ENCODE peak calls at places on chromosomes 7 and 10, in seven cellular contexts. One of them, this sample, is unnamed.

GRCh38 chr10:22927661-22928403 is at the start of gene ARMC3:
- DNase-seq in AG09319: no peak
- DNase-seq in MM.1S: peak; percentile 56
- DNase-seq in NCI-H1092: peak; percentile 51
- DNase-seq in pancreas: peak; percentile 78
- DNase-seq in stimulated activated CD8-positive, alpha-beta memory T cell treated with anti-CD3 and anti-CD28 coated beads, Interleukin-15, amount 100 ng/mL, for 24 hours: peak; percentile 36
- DNase-seq in cardiac muscle cell: peak; percentile 83
- DNase-seq in this sample: peak; percentile 60

GRCh38 chr10:75375828-75376227 is 25.7 kb downstream of the ZNF503 start:
- DNase-seq in AG09319: no peak
- DNase-seq in MM.1S: no peak
- DNase-seq in NCI-H1092: no peak
- DNase-seq in pancreas: no peak
- DNase-seq in stimulated activated CD8-positive, alpha-beta memory T cell treated with anti-CD3 and anti-CD28 coated beads, Interleukin-15, amount 100 ng/mL, for 24 hours: no peak
- DNase-seq in cardiac muscle cell: no peak
- DNase-seq in this sample: no peak

GRCh38 chr7:7257899-7258692 is 75.8 kb downstream of the C1GALT1 start:
- DNase-seq in AG09319: no peak
- DNase-seq in MM.1S: peak; percentile 57
- DNase-seq in NCI-H1092: no peak
- DNase-seq in pancreas: no peak
- DNase-seq in stimulated activated CD8-positive, alpha-beta memory T cell treated with anti-CD3 and anti-CD28 coated beads, Interleukin-15, amount 100 ng/mL, for 24 hours: no peak
- DNase-seq in cardiac muscle cell: no peak
- DNase-seq in this sample: peak; percentile 66

GRCh38 chr7:148260605-148261004 is 330.0 kb upstream of the C7orf33 start:
- DNase-seq in AG09319: no peak
- DNase-seq in MM.1S: no peak
- DNase-seq in NCI-H1092: no peak
- DNase-seq in pancreas: no peak
- DNase-seq in stimulated activated CD8-positive, alpha-beta memory T cell treated with anti-CD3 and anti-CD28 coated beads, Interleukin-15, amount 100 ng/mL, for 24 hours: no peak
- DNase-seq in cardiac muscle cell: no peak
- DNase-seq in this sample: no peak

GRCh38 chr7:8938036-8938435 is 504.6 kb downstream of the NXPH1 start:
- DNase-seq in AG09319: no peak
- DNase-seq in MM.1S: no peak
- DNase-seq in NCI-H1092: peak; percentile 69
- DNase-seq in pancreas: no peak
- DNase-seq in stimulated activated CD8-positive, alpha-beta memory T cell treated with anti-CD3 and anti-CD28 coated beads, Interleukin-15, amount 100 ng/mL, for 24 hours: no peak
- DNase-seq in cardiac muscle cell: no peak
- DNase-seq in this sample: no peak

GRCh38 chr7:66426332-66426731 is 202.3 kb upstream of the KCTD7 start:
- DNase-seq in AG09319: no peak
- DNase-seq in MM.1S: no peak
- DNase-seq in NCI-H1092: no peak
- DNase-seq in pancreas: no peak
- DNase-seq in stimulated activated CD8-positive, alpha-beta memory T cell treated with anti-CD3 and anti-CD28 coated beads, Interleukin-15, amount 100 ng/mL, for 24 hours: no peak
- DNase-seq in cardiac muscle cell: no peak
- DNase-seq in this sample: no peak

GRCh38 chr10:126549326-126549725 is 121.2 kb downstream of the C10orf90 start:
- DNase-seq in AG09319: no peak
- DNase-seq in MM.1S: no peak
- DNase-seq in NCI-H1092: no peak
- DNase-seq in pancreas: no peak
- DNase-seq in stimulated activated CD8-positive, alpha-beta memory T cell treated with anti-CD3 and anti-CD28 coated beads, Interleukin-15, amount 100 ng/mL, for 24 hours: no peak
- DNase-seq in cardiac muscle cell: no peak
- DNase-seq in this sample: no peak

GRCh38 chr7:20330176-20330796 is 414 bp upstream of the ITGB8 start:
- DNase-seq in AG09319: peak; percentile 71
- DNase-seq in MM.1S: peak; percentile 76
- DNase-seq in NCI-H1092: peak; percentile 73
- DNase-seq in pancreas: peak; percentile 90
- DNase-seq in stimulated activated CD8-positive, alpha-beta memory T cell treated with anti-CD3 and anti-CD28 coated beads, Interleukin-15, amount 100 ng/mL, for 24 hours: peak; percentile 41
- DNase-seq in cardiac muscle cell: peak; percentile 76
- DNase-seq in this sample: peak; percentile 97

GRCh38 chr10:34446046-34446445 is 369.1 kb downstream of the PARD3 start:
- DNase-seq in AG09319: no peak
- DNase-seq in MM.1S: no peak
- DNase-seq in NCI-H1092: no peak
- DNase-seq in pancreas: no peak
- DNase-seq in stimulated activated CD8-positive, alpha-beta memory T cell treated with anti-CD3 and anti-CD28 coated beads, Interleukin-15, amount 100 ng/mL, for 24 hours: no peak
- DNase-seq in cardiac muscle cell: no peak
- DNase-seq in this sample: peak; percentile 61

GRCh38 chr7:100057006-100057405 is 7.4 kb downstream of the ZSCAN21 start:
- DNase-seq in AG09319: no peak
- DNase-seq in MM.1S: no peak
- DNase-seq in NCI-H1092: no peak
- DNase-seq in pancreas: no peak
- DNase-seq in stimulated activated CD8-positive, alpha-beta memory T cell treated with anti-CD3 and anti-CD28 coated beads, Interleukin-15, amount 100 ng/mL, for 24 hours: no peak
- DNase-seq in cardiac muscle cell: no peak
- DNase-seq in this sample: no peak

GRCh38 chr10:80529604-80530003 is 8.1 kb upstream of the SH2D4B start:
- DNase-seq in AG09319: no peak
- DNase-seq in MM.1S: no peak
- DNase-seq in NCI-H1092: no peak
- DNase-seq in pancreas: no peak
- DNase-seq in stimulated activated CD8-positive, alpha-beta memory T cell treated with anti-CD3 and anti-CD28 coated beads, Interleukin-15, amount 100 ng/mL, for 24 hours: no peak
- DNase-seq in cardiac muscle cell: no peak
- DNase-seq in this sample: no peak

GRCh38 chr7:141387521-141388217 is 163.5 kb upstream of the AGK start:
- DNase-seq in AG09319: no peak
- DNase-seq in MM.1S: no peak
- DNase-seq in NCI-H1092: no peak
- DNase-seq in pancreas: no peak
- DNase-seq in stimulated activated CD8-positive, alpha-beta memory T cell treated with anti-CD3 and anti-CD28 coated beads, Interleukin-15, amount 100 ng/mL, for 24 hours: no peak
- DNase-seq in cardiac muscle cell: no peak
- DNase-seq in this sample: no peak

GRCh38 chr10:93032105-93032808 is 28.3 kb upstream of the CYP26C1 start:
- DNase-seq in AG09319: no peak
- DNase-seq in MM.1S: peak; percentile 85
- DNase-seq in NCI-H1092: no peak
- DNase-seq in pancreas: no peak
- DNase-seq in stimulated activated CD8-positive, alpha-beta memory T cell treated with anti-CD3 and anti-CD28 coated beads, Interleukin-15, amount 100 ng/mL, for 24 hours: no peak
- DNase-seq in cardiac muscle cell: no peak
- DNase-seq in this sample: no peak

GRCh38 chr7:143878884-143879283 is 23.1 kb downstream of the TCAF1 start:
- DNase-seq in AG09319: no peak
- DNase-seq in MM.1S: no peak
- DNase-seq in NCI-H1092: no peak
- DNase-seq in pancreas: no peak
- DNase-seq in stimulated activated CD8-positive, alpha-beta memory T cell treated with anti-CD3 and anti-CD28 coated beads, Interleukin-15, amount 100 ng/mL, for 24 hours: no peak
- DNase-seq in cardiac muscle cell: no peak
- DNase-seq in this sample: no peak

GRCh38 chr10:88642991-88643390 is 21.3 kb upstream of the LIPF start:
- DNase-seq in AG09319: no peak
- DNase-seq in MM.1S: no peak
- DNase-seq in NCI-H1092: no peak
- DNase-seq in pancreas: no peak
- DNase-seq in stimulated activated CD8-positive, alpha-beta memory T cell treated with anti-CD3 and anti-CD28 coated beads, Interleukin-15, amount 100 ng/mL, for 24 hours: no peak
- DNase-seq in cardiac muscle cell: no peak
- DNase-seq in this sample: no peak

GRCh38 chr10:17725703-17726102 is 26.3 kb upstream of the TMEM236 start:
- DNase-seq in AG09319: no peak
- DNase-seq in MM.1S: no peak
- DNase-seq in NCI-H1092: no peak
- DNase-seq in pancreas: no peak
- DNase-seq in stimulated activated CD8-positive, alpha-beta memory T cell treated with anti-CD3 and anti-CD28 coated beads, Interleukin-15, amount 100 ng/mL, for 24 hours: no peak
- DNase-seq in cardiac muscle cell: no peak
- DNase-seq in this sample: no peak

GRCh38 chr7:135801045-135801693 is 52.6 kb upstream of the FAM180A start:
- DNase-seq in AG09319: peak; percentile 36
- DNase-seq in MM.1S: peak; percentile 75
- DNase-seq in NCI-H1092: peak; percentile 89
- DNase-seq in pancreas: no peak
- DNase-seq in stimulated activated CD8-positive, alpha-beta memory T cell treated with anti-CD3 and anti-CD28 coated beads, Interleukin-15, amount 100 ng/mL, for 24 hours: no peak
- DNase-seq in cardiac muscle cell: peak; percentile 85
- DNase-seq in this sample: peak; percentile 50

GRCh38 chr7:114109299-114109698 is 190.5 kb upstream of the PPP1R3A start:
- DNase-seq in AG09319: no peak
- DNase-seq in MM.1S: no peak
- DNase-seq in NCI-H1092: no peak
- DNase-seq in pancreas: no peak
- DNase-seq in stimulated activated CD8-positive, alpha-beta memory T cell treated with anti-CD3 and anti-CD28 coated beads, Interleukin-15, amount 100 ng/mL, for 24 hours: no peak
- DNase-seq in cardiac muscle cell: no peak
- DNase-seq in this sample: no peak

GRCh38 chr7:69832356-69832755 is 234.1 kb downstream of the AUTS2 start:
- DNase-seq in AG09319: no peak
- DNase-seq in MM.1S: no peak
- DNase-seq in NCI-H1092: no peak
- DNase-seq in pancreas: no peak
- DNase-seq in stimulated activated CD8-positive, alpha-beta memory T cell treated with anti-CD3 and anti-CD28 coated beads, Interleukin-15, amount 100 ng/mL, for 24 hours: no peak
- DNase-seq in cardiac muscle cell: no peak
- DNase-seq in this sample: no peak

GRCh38 chr7:4792537-4793126 is 17.2 kb downstream of the AP5Z1 start:
- DNase-seq in AG09319: no peak
- DNase-seq in MM.1S: no peak
- DNase-seq in NCI-H1092: no peak
- DNase-seq in pancreas: no peak
- DNase-seq in stimulated activated CD8-positive, alpha-beta memory T cell treated with anti-CD3 and anti-CD28 coated beads, Interleukin-15, amount 100 ng/mL, for 24 hours: no peak
- DNase-seq in cardiac muscle cell: peak; percentile 46
- DNase-seq in this sample: no peak

GRCh38 chr10:93346712-93347111 is 135.4 kb downstream of the MYOF start:
- DNase-seq in AG09319: no peak
- DNase-seq in MM.1S: no peak
- DNase-seq in NCI-H1092: no peak
- DNase-seq in pancreas: no peak
- DNase-seq in stimulated activated CD8-positive, alpha-beta memory T cell treated with anti-CD3 and anti-CD28 coated beads, Interleukin-15, amount 100 ng/mL, for 24 hours: no peak
- DNase-seq in cardiac muscle cell: no peak
- DNase-seq in this sample: no peak

GRCh38 chr7:105277341-105277740 is 111.4 kb downstream of the SRPK2 start:
- DNase-seq in AG09319: no peak
- DNase-seq in MM.1S: no peak
- DNase-seq in NCI-H1092: no peak
- DNase-seq in pancreas: no peak
- DNase-seq in stimulated activated CD8-positive, alpha-beta memory T cell treated with anti-CD3 and anti-CD28 coated beads, Interleukin-15, amount 100 ng/mL, for 24 hours: no peak
- DNase-seq in cardiac muscle cell: no peak
- DNase-seq in this sample: peak; percentile 88

GRCh38 chr7:132456418-132456817 is 119.9 kb downstream of the PLXNA4 start:
- DNase-seq in AG09319: no peak
- DNase-seq in MM.1S: no peak
- DNase-seq in NCI-H1092: no peak
- DNase-seq in pancreas: no peak
- DNase-seq in stimulated activated CD8-positive, alpha-beta memory T cell treated with anti-CD3 and anti-CD28 coated beads, Interleukin-15, amount 100 ng/mL, for 24 hours: no peak
- DNase-seq in cardiac muscle cell: no peak
- DNase-seq in this sample: no peak

GRCh38 chr10:6530211-6530840 is 49.8 kb downstream of the PRKCQ start:
- DNase-seq in AG09319: no peak
- DNase-seq in MM.1S: no peak
- DNase-seq in NCI-H1092: no peak
- DNase-seq in pancreas: no peak
- DNase-seq in stimulated activated CD8-positive, alpha-beta memory T cell treated with anti-CD3 and anti-CD28 coated beads, Interleukin-15, amount 100 ng/mL, for 24 hours: peak; percentile 22
- DNase-seq in cardiac muscle cell: no peak
- DNase-seq in this sample: no peak

GRCh38 chr10:101834341-101834740 is 9.3 kb downstream of the KCNIP2 start:
- DNase-seq in AG09319: no peak
- DNase-seq in MM.1S: no peak
- DNase-seq in NCI-H1092: no peak
- DNase-seq in pancreas: no peak
- DNase-seq in stimulated activated CD8-positive, alpha-beta memory T cell treated with anti-CD3 and anti-CD28 coated beads, Interleukin-15, amount 100 ng/mL, for 24 hours: no peak
- DNase-seq in cardiac muscle cell: no peak
- DNase-seq in this sample: no peak

GRCh38 chr7:75532639-75533038 is 40.5 kb downstream of the SPDYE5 start:
- DNase-seq in AG09319: no peak
- DNase-seq in MM.1S: no peak
- DNase-seq in NCI-H1092: no peak
- DNase-seq in pancreas: no peak
- DNase-seq in stimulated activated CD8-positive, alpha-beta memory T cell treated with anti-CD3 and anti-CD28 coated beads, Interleukin-15, amount 100 ng/mL, for 24 hours: no peak
- DNase-seq in cardiac muscle cell: no peak
- DNase-seq in this sample: no peak

GRCh38 chr7:144941127-144941526 is 105.3 kb upstream of the TPK1 start:
- DNase-seq in AG09319: no peak
- DNase-seq in MM.1S: no peak
- DNase-seq in NCI-H1092: no peak
- DNase-seq in pancreas: no peak
- DNase-seq in stimulated activated CD8-positive, alpha-beta memory T cell treated with anti-CD3 and anti-CD28 coated beads, Interleukin-15, amount 100 ng/mL, for 24 hours: no peak
- DNase-seq in cardiac muscle cell: no peak
- DNase-seq in this sample: no peak

GRCh38 chr7:30010022-30010421 is 16.5 kb downstream of the FKBP14 start:
- DNase-seq in AG09319: no peak
- DNase-seq in MM.1S: no peak
- DNase-seq in NCI-H1092: no peak
- DNase-seq in pancreas: no peak
- DNase-seq in stimulated activated CD8-positive, alpha-beta memory T cell treated with anti-CD3 and anti-CD28 coated beads, Interleukin-15, amount 100 ng/mL, for 24 hours: no peak
- DNase-seq in cardiac muscle cell: no peak
- DNase-seq in this sample: no peak

GRCh38 chr7:30655096-30655970 is 26.9 kb downstream of the CRHR2 start:
- DNase-seq in AG09319: no peak
- DNase-seq in MM.1S: no peak
- DNase-seq in NCI-H1092: no peak
- DNase-seq in pancreas: no peak
- DNase-seq in stimulated activated CD8-positive, alpha-beta memory T cell treated with anti-CD3 and anti-CD28 coated beads, Interleukin-15, amount 100 ng/mL, for 24 hours: no peak
- DNase-seq in cardiac muscle cell: no peak
- DNase-seq in this sample: no peak